ENCODE peak calls at places on chromosome 1, in five cellular contexts. A, E, W, H and L are unnamed samples.

GRCh38 chr1:197144570-197145325 is 1.7 kb downstream of the ASPM start:
- DNase-seq in W (no peak), E (no peak), H (no peak), A (no peak), L (no peak)

GRCh38 chr1:10693152-10693496 is 103.3 kb downstream of the CASZ1 start:
- DNase-seq in W (no peak), E (no peak), H (no peak), A (no peak), L (no peak)

GRCh38 chr1:162319510-162320160 is 57.0 kb downstream of the SPATA46 start:
- DNase-seq in H (no peak), W (no peak), E (no peak), A (no peak), L (no peak)

GRCh38 chr1:18764362-18764761 is 95.1 kb downstream of the TAS1R2 start:
- DNase-seq in E (no peak), W (no peak), H (no peak), A (no peak), L (peak)

GRCh38 chr1:235511470-235512240 is 7.4 kb upstream of the B3GALNT2 start:
- DNase-seq in A (no peak), E (no peak), H (no peak), W (no peak), L (no peak)

GRCh38 chr1:75136158-75136815 is 2.1 kb downstream of the LHX8 start:
- DNase-seq in W (no peak), H (no peak), E (no peak), A (no peak), L (no peak)

GRCh38 chr1:207313131-207313530 is 8.3 kb upstream of the CD55 start:
- DNase-seq in A (no peak), W (no peak), E (no peak), H (no peak), L (no peak)

GRCh38 chr1:107682467-107682866 is 282.5 kb downstream of the VAV3 start:
- DNase-seq in E (no peak), H (no peak), W (no peak), A (no peak), L (no peak)

GRCh38 chr1:152436593-152437338 is 22.7 kb upstream of the CRNN start:
- DNase-seq in H (no peak), W (no peak), E (no peak), A (no peak), L (no peak)

GRCh38 chr1:171636141-171636540 is 14.1 kb downstream of the MYOCOS start:
- DNase-seq in H (no peak), A (no peak), W (no peak), E (no peak), L (no peak)

GRCh38 chr1:206094024-206094423 is 23.2 kb downstream of the AVPR1B start:
- DNase-seq in H (no peak), A (no peak), E (no peak), W (no peak), L (no peak)

GRCh38 chr1:157105988-157106812 is 6.6 kb upstream of the ETV3L start:
- DNase-seq in A (peak), H (peak), W (peak), E (no peak), L (no peak)

GRCh38 chr1:151994956-151995355 is 1.3 kb upstream of the S100A10 start:
- DNase-seq in E (no peak), W (peak), A (peak), H (peak), L (no peak)

GRCh38 chr1:52856026-52856425 is 13.5 kb downstream of the ZYG11A start:
- DNase-seq in H (no peak), E (no peak), W (no peak), A (no peak), L (no peak)

GRCh38 chr1:51453010-51453409 is 66.1 kb downstream of the EPS15 start:
- DNase-seq in A (no peak), H (no peak), E (no peak), W (no peak), L (no peak)

GRCh38 chr1:235881930-235882700 is 15.4 kb upstream of the LYST start:
- DNase-seq in A (no peak), W (no peak), H (no peak), E (no peak), L (no peak)

GRCh38 chr1:88655685-88656299 is 28.3 kb upstream of the PKN2 start:
- DNase-seq in E (no peak), A (no peak), W (no peak), H (peak), L (no peak)

GRCh38 chr1:245771521-245772281 is 616.9 kb downstream of the KIF26B start:
- DNase-seq in A (no peak), E (no peak), W (peak), H (peak), L (no peak)

GRCh38 chr1:9239622-9240401 is 5.2 kb downstream of the H6PD start:
- DNase-seq in H (no peak), E (peak), A (peak), W (no peak), L (no peak)

GRCh38 chr1:156104861-156105546 is 9.5 kb upstream of the LMNA start:
- DNase-seq in E (peak), H (no peak), W (no peak), A (no peak), L (no peak)

GRCh38 chr1:160460683-160461287 is 60.4 kb downstream of the VANGL2 start:
- DNase-seq in H (no peak), A (no peak), E (no peak), W (no peak), L (no peak)

GRCh38 chr1:205328476-205328875 is 6.9 kb upstream of the NUAK2 start:
- DNase-seq in E (no peak), H (no peak), W (no peak), A (no peak), L (no peak)

GRCh38 chr1:162166934-162167615 is 97.6 kb downstream of the NOS1AP start:
- DNase-seq in H (no peak), W (no peak), A (no peak), E (no peak), L (no peak)

GRCh38 chr1:2417083-2417832 is 4.9 kb upstream of the PEX10 start:
- DNase-seq in H (no peak), A (no peak), E (no peak), W (no peak), L (no peak)

GRCh38 chr1:110449661-110450651 is 993 bp upstream of the PROK1 start:
- DNase-seq in A (no peak), W (no peak), H (no peak), E (no peak), L (peak)

GRCh38 chr1:61280457-61280856 is 198.1 kb downstream of the NFIA start:
- DNase-seq in A (no peak), H (no peak), W (no peak), E (no peak), L (no peak)

GRCh38 chr1:91900538-91900937 is 14.6 kb upstream of the TGFBR3 start:
- DNase-seq in H (peak), E (peak), W (peak), A (no peak), L (no peak)

GRCh38 chr1:219159946-219160645 is 13.6 kb upstream of the LYPLAL1 start:
- DNase-seq in A (no peak), W (no peak), H (no peak), E (no peak), L (no peak)

GRCh38 chr1:184469391-184469790 is 82.6 kb downstream of the C1orf21 start:
- DNase-seq in W (no peak), E (no peak), H (no peak), A (no peak), L (no peak)
- H3K4me3 ChIP-seq in W (no peak), E (no peak), H (no peak), A (no peak), L (no peak)

DNA sequence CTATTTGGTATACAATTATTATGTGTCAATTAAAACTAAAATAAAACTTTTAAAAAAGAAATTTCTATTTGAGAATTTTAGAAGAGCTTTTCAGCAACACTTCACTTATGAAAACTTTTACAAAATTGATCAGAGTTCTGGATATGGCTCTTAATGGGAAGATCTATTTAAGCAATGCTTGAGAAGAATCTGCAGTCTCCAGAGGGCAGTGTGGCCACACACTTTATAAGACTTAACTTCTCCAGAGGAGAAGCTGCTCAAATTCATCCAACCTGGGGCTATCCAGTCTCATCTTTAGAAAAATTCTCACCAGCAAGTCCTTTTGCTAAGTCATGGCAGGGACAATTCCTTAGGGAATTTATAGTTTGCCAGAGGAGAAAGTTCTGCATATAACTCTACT is 25.2 kb upstream of the AGO1 start:
- DNase-seq in H (peak), E (no peak), A (no peak), W (no peak), L (no peak)
- TF ChIP-seq CTCF in H (peak), E (no peak), A (no peak), W (peak), L (no peak)

DNA sequence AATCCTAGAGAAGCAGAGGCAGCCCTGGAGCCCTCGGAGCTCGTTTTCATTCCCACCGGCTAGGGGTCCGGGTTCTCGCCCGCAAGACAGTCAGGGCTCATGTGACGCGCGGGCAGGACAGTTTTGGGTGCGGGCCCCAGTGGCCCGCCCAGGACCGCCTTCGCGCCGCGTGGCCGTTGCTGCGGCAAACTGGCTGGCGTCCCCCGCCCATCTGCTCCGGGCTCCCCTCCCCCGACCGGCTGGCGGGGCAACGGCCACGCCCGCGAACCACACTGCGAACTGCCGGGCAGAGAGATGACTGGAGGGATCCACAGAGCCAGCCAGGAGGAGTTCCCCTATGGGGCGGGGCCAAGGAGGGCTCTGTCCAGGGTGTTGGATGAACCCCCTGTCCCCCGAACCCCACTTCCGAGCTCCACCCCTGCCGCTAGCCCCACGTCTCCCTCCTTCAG is 899 bp upstream of the HES2 start:
- DNase-seq in W (no peak), A (no peak), E (no peak), H (no peak), L (no peak)
- H3K4me3 ChIP-seq in W (no peak), A (peak), E (peak), H (no peak), L (peak)

GRCh38 chr1:16913866-16914662 is 7.7 kb upstream of the CROCC start:
- DNase-seq in H (peak), E (peak), W (peak), A (peak), L (peak)
- TF ChIP-seq CTCF in H (no peak), E (peak), W (no peak), A (no peak), L (no peak)

GRCh38 chr1:212471286-212471685 is 38.6 kb downstream of the NENF start:
- DNase-seq in E (no peak), A (no peak), H (no peak), W (no peak), L (no peak)

GRCh38 chr1:212467843-212468482 is 35.2 kb downstream of the NENF start:
- DNase-seq in W (no peak), H (no peak), A (no peak), E (no peak), L (no peak)

GRCh38 chr1:212466913-212467650 is 34.4 kb downstream of the NENF start:
- DNase-seq in W (no peak), E (no peak), A (no peak), H (no peak), L (no peak)

GRCh38 chr1:212471891-212472675 is 39.4 kb downstream of the NENF start:
- DNase-seq in W (no peak), A (no peak), H (no peak), E (no peak), L (no peak)

GRCh38 chr1:212470059-212470458 is 37.3 kb downstream of the NENF start:
- DNase-seq in W (peak), E (peak), H (peak), A (peak), L (peak)
- H3K4me3 ChIP-seq in W (no peak), E (no peak), H (no peak), A (no peak), L (no peak)

GRCh38 chr1:118984086-118984989 is 3.8 kb downstream of the TBX15 start:
- DNase-seq in H (no peak), A (peak), E (no peak), W (no peak), L (no peak)
- TF ChIP-seq CTCF in H (no peak), A (no peak), E (no peak), W (no peak), L (no peak)

GRCh38 chr1:1246230-1246600 is 307 bp downstream of the C1QTNF12 start:
- DNase-seq in E (no peak), A (no peak), W (no peak), H (no peak), L (no peak)
- H3K4me3 ChIP-seq in E (no peak), A (no peak), W (no peak), H (no peak), L (no peak)

GRCh38 chr1:116015679-116016078 is 39.4 kb downstream of the SLC22A15 start:
- DNase-seq in W (no peak), E (no peak), A (no peak), H (no peak), L (no peak)

GRCh38 chr1:116020668-116021272 is 44.5 kb downstream of the SLC22A15 start:
- DNase-seq in H (peak), W (no peak), E (peak), A (peak), L (no peak)

GRCh38 chr1:116018007-116018406 is 41.7 kb downstream of the SLC22A15 start:
- DNase-seq in E (no peak), W (no peak), A (no peak), H (no peak), L (no peak)

GRCh38 chr1:116024629-116025028 is 48.3 kb downstream of the SLC22A15 start:
- DNase-seq in W (no peak), E (no peak), A (no peak), H (no peak), L (no peak)

GRCh38 chr1:116019653-116020253 is 43.4 kb downstream of the SLC22A15 start:
- DNase-seq in A (no peak), W (no peak), H (no peak), E (no peak), L (no peak)
- TF ChIP-seq CTCF in A (no peak), W (no peak), H (no peak), E (no peak), L (no peak)

GRCh38 chr1:115185351-115185750 is 96.0 kb upstream of the TSPAN2 start:
- DNase-seq in W (no peak), A (no peak), E (no peak), H (no peak), L (no peak)
- H3K4me3 ChIP-seq in W (no peak), A (peak), E (no peak), H (no peak), L (peak)

GRCh38 chr1:85582687-85583354 is 2.3 kb downstream of the CCN1 start:
- DNase-seq in A (no peak), H (no peak), W (no peak), E (no peak), L (no peak)
- TF ChIP-seq CTCF in A (no peak), H (no peak), W (peak), E (no peak), L (no peak)